ENCODE peak calls at places on chromosomes 11 and 22, in four cellular contexts. One of them, this sample, is unnamed.

GRCh38 chr22:50138036-50138435 is 32.5 kb upstream of the PANX2 start:
- DNase-seq in activated effector memory CD4-positive, alpha-beta T cell treated with Interleukin-2 at 50 U/mL for 16 hours: no peak
- DNase-seq in GM04504: no peak
- DNase-seq in pancreas: no peak
- DNase-seq in this sample: no peak

GRCh38 chr22:40679964-40680818 is 907 bp downstream of the MCHR1 start:
- DNase-seq in GM04504: no peak
- DNase-seq in pancreas: no peak
- DNase-seq in activated effector memory CD4-positive, alpha-beta T cell treated with Interleukin-2 at 50 U/mL for 16 hours: no peak
- DNase-seq in this sample: no peak

GRCh38 chr22:30575011-30575671 is 676 bp upstream of the GAL3ST1 start:
- DNase-seq in activated effector memory CD4-positive, alpha-beta T cell treated with Interleukin-2 at 50 U/mL for 16 hours: no peak
- DNase-seq in GM04504: peak; percentile 12
- DNase-seq in pancreas: peak; percentile 74
- DNase-seq in this sample: no peak

GRCh38 chr22:20438678-20439492 is 1.3 kb upstream of the SCARF2 start:
- DNase-seq in activated effector memory CD4-positive, alpha-beta T cell treated with Interleukin-2 at 50 U/mL for 16 hours: no peak
- DNase-seq in pancreas: no peak
- DNase-seq in GM04504: no peak
- DNase-seq in this sample: no peak

GRCh38 chr22:42368379-42369249 is 63.6 kb downstream of the NFAM1 start:
- DNase-seq in activated effector memory CD4-positive, alpha-beta T cell treated with Interleukin-2 at 50 U/mL for 16 hours: no peak
- DNase-seq in pancreas: no peak
- DNase-seq in GM04504: no peak
- DNase-seq in this sample: no peak

GRCh38 chr22:37880668-37881440 is 25.2 kb upstream of the MICALL1 start:
- DNase-seq in activated effector memory CD4-positive, alpha-beta T cell treated with Interleukin-2 at 50 U/mL for 16 hours: no peak
- DNase-seq in GM04504: no peak
- DNase-seq in pancreas: no peak
- DNase-seq in this sample: peak; percentile 29

GRCh38 chr22:25996669-25997068 is 172.6 kb upstream of the SEZ6L start:
- DNase-seq in activated effector memory CD4-positive, alpha-beta T cell treated with Interleukin-2 at 50 U/mL for 16 hours: no peak
- DNase-seq in GM04504: no peak
- DNase-seq in pancreas: no peak
- DNase-seq in this sample: no peak

GRCh38 chr11:5234390-5234834 is at the start of gene HBD:
- DNase-seq in activated effector memory CD4-positive, alpha-beta T cell treated with Interleukin-2 at 50 U/mL for 16 hours: no peak
- DNase-seq in GM04504: no peak
- DNase-seq in pancreas: no peak
- DNase-seq in this sample: peak; percentile 1

GRCh38 chr22:50620861-50621490 is 7.0 kb downstream of the ARSA start:
- DNase-seq in activated effector memory CD4-positive, alpha-beta T cell treated with Interleukin-2 at 50 U/mL for 16 hours: peak; percentile 53
- DNase-seq in pancreas: no peak
- DNase-seq in GM04504: no peak
- DNase-seq in this sample: no peak

GRCh38 chr11:110147965-110148709 is 54.9 kb downstream of the ZC3H12C start:
- DNase-seq in GM04504: peak; percentile 35
- DNase-seq in pancreas: no peak
- DNase-seq in activated effector memory CD4-positive, alpha-beta T cell treated with Interleukin-2 at 50 U/mL for 16 hours: no peak
- DNase-seq in this sample: no peak

This sample was measured in amniotic stem cell.